ENCODE peak calls at places on chromosomes 4 and X, in ten cellular contexts. T is aorta, Y is brain microvascular endothelial cell, R is endodermal cell, A is PC-3, D is thoracic aorta, P is neural progenitor cell, G is esophagus muscularis mucosa, U is testis, W is K562. O is an unnamed sample.

GRCh38 chrX:65866762-65867161 is 173.1 kb downstream of the VSIG4 start:
- DNase-seq in T (no peak), Y (no peak), R (no peak), A (no peak), D (no peak), P (no peak), G (no peak), U (no peak), W (no peak), O (no peak)

GRCh38 chrX:96721398-96721797 is 36.8 kb downstream of the DIAPH2 start:
- DNase-seq in T (no peak), Y (no peak), R (no peak), A (peak; percentile 45), D (no peak), P (no peak), G (no peak), U (no peak), W (no peak), O (no peak)

GRCh38 chr4:10106421-10107039 is 10.1 kb downstream of the WDR1 start:
- DNase-seq in T (peak; percentile 90), Y (peak; percentile 97), R (no peak), A (peak; percentile 93), D (peak; percentile 90), P (no peak), G (peak; percentile 95), U (peak; percentile 86), W (peak; percentile 84), O (peak; percentile 45)

GRCh38 chrX:30521440-30522182 is 56.0 kb downstream of the TASL start:
- DNase-seq in T (no peak), Y (peak; percentile 63), R (no peak), A (peak; percentile 16), D (no peak), P (peak; percentile 25), G (no peak), U (no peak), W (no peak), O (no peak)

GRCh38 chr4:115234405-115235093 is 121.1 kb upstream of the NDST4 start:
- DNase-seq in T (no peak), Y (no peak), R (peak; percentile 47), A (peak; percentile 42), D (no peak), P (peak; percentile 31), G (no peak), U (no peak), W (no peak), O (peak; percentile 13)

GRCh38 chr4:54992266-54992665 is 133.1 kb downstream of the KDR start:
- DNase-seq in T (no peak), Y (peak; percentile 20), R (no peak), A (no peak), D (no peak), P (no peak), G (no peak), U (no peak), W (no peak), O (no peak)

GRCh38 chr4:71389149-71389840 is 50.5 kb downstream of the SLC4A4 start:
- DNase-seq in T (no peak), Y (no peak), R (no peak), A (peak; percentile 70), D (no peak), P (no peak), G (no peak), U (peak; percentile 17), W (no peak), O (no peak)

GRCh38 chr4:158211288-158211687 is 1.0 kb downstream of the TMEM144 start:
- DNase-seq in T (no peak), Y (no peak), R (no peak), A (no peak), D (no peak), P (no peak), G (no peak), U (no peak), W (peak; percentile 53), O (no peak)

GRCh38 chr4:98994474-98995182 is 893 bp upstream of the METAP1 start:
- DNase-seq in T (no peak), Y (no peak), R (no peak), A (no peak), D (no peak), P (peak; percentile 35), G (no peak), U (no peak), W (peak; percentile 29), O (no peak)

GRCh38 chrX:11641368-11641767 is 24.4 kb downstream of the ARHGAP6 start:
- DNase-seq in T (no peak), Y (no peak), R (no peak), A (no peak), D (no peak), P (no peak), G (no peak), U (no peak), W (no peak), O (no peak)

DNA sequence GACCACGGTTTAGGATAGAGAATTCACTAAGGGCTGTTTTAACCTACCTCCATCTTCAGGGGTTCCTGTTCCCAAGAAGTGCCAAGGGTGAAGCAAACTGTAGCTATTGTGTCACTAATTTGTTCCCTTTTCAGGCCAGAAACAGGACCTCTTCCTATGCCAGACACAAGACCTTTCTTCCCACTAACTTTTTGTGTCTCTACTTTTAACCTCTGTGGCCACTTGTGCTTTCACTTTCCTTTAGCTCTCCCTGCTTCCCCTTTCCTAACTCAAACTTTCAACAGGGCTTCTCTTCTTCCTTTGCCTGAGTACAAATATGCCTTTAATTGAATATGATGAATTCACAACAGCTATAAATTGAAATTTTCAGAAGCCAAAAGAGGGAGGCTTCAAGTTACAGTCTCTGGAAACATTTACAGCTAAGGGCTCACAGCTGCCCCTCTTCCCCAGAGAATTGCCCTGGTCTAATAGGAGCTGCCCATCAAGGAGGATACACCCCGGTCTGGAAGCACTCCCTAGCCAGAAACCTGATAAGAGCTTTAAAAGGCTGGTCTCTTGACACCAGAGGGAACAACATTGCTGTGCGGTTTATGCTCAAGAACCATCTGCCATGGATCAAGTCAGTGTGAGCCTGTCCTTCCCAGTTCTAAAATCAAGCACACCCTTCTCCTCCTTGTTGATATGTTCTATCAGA is 61.7 kb upstream of the PLS3 start:
- DNase-seq in T (no peak), Y (no peak), R (no peak), A (no peak), D (no peak), P (no peak), G (no peak), U (no peak), W (no peak), O (peak; percentile 85)
- H3K27me3 ChIP-seq in T (no peaks in the 10 kb centered on the region), Y (no peaks in the 10 kb centered on the region), R (no peaks in the 10 kb centered on the region), A (no peaks in the 10 kb centered on the region), D (no peaks in the 10 kb centered on the region), P (no peaks in the 10 kb centered on the region), G (no peaks in the 10 kb centered on the region), U (no peaks in the 10 kb centered on the region), W (no peaks in the 10 kb centered on the region), O (no peaks in the 10 kb centered on the region)

GRCh38 chr4:6913350-6913749 is 3.7 kb downstream of the TBC1D14 start:
- DNase-seq in T (no peak), Y (no peak), R (no peak), A (no peak), D (no peak), P (no peak), G (no peak), U (no peak), W (no peak), O (no peak)
- H3K27ac ChIP-seq in T (no peak overlapping the region), Y (no peak overlapping the region), R (no peak overlapping the region), A (no peak overlapping the region), D (no peak overlapping the region), P (no peak overlapping the region), G (no peak overlapping the region), U (no peak overlapping the region), W (peak overlapping the region; percentile 97), O (no peak overlapping the region)

GRCh38 chr4:184232975-184233374 is 15.3 kb upstream of the ENPP6 start:
- DNase-seq in T (no peak), Y (no peak), R (no peak), A (no peak), D (no peak), P (no peak), G (peak; percentile 17), U (no peak), W (no peak), O (no peak)

GRCh38 chr4:184234155-184234554 is 16.5 kb upstream of the ENPP6 start:
- DNase-seq in T (no peak), Y (no peak), R (no peak), A (no peak), D (no peak), P (no peak), G (peak; percentile 14), U (no peak), W (peak; percentile 22), O (no peak)

GRCh38 chr4:184235526-184235925 is 17.9 kb upstream of the ENPP6 start:
- DNase-seq in T (no peak), Y (no peak), R (no peak), A (no peak), D (no peak), P (no peak), G (peak; percentile 85), U (no peak), W (no peak), O (no peak)

GRCh38 chr4:184231573-184231972 is 13.9 kb upstream of the ENPP6 start:
- DNase-seq in T (no peak), Y (no peak), R (no peak), A (no peak), D (no peak), P (no peak), G (peak; percentile 72), U (no peak), W (no peak), O (no peak)

GRCh38 chr4:184232212-184232611 is 14.5 kb upstream of the ENPP6 start:
- DNase-seq in T (no peak), Y (no peak), R (no peak), A (no peak), D (no peak), P (no peak), G (peak; percentile 84), U (no peak), W (no peak), O (no peak)
- H3K27me3 ChIP-seq in T (no peaks in the 10 kb centered on the region), Y (peaks cover 2% of the 10 kb centered on the region), R (no peaks in the 10 kb centered on the region), A (peaks cover 50% of the 10 kb centered on the region), D (no peaks in the 10 kb centered on the region), P (no peaks in the 10 kb centered on the region), G (no peaks in the 10 kb centered on the region), U (no peaks in the 10 kb centered on the region), W (peaks cover 15% of the 10 kb centered on the region), O (no peaks in the 10 kb centered on the region)

GRCh38 chrX:41014776-41015175 is 70.5 kb upstream of the USP9X start:
- DNase-seq in T (no peak), Y (no peak), R (no peak), A (peak; percentile 88), D (no peak), P (no peak), G (no peak), U (no peak), W (no peak), O (no peak)

GRCh38 chrX:41005445-41005992 is 79.7 kb upstream of the USP9X start:
- DNase-seq in T (no peak), Y (no peak), R (peak; percentile 80), A (no peak), D (no peak), P (no peak), G (no peak), U (no peak), W (no peak), O (no peak)

GRCh38 chrX:41010188-41010846 is 74.9 kb upstream of the USP9X start:
- DNase-seq in T (peak; percentile 83), Y (peak; percentile 80), R (peak; percentile 86), A (peak; percentile 91), D (peak; percentile 50), P (peak; percentile 52), G (peak; percentile 91), U (peak; percentile 83), W (peak; percentile 92), O (peak; percentile 86)

GRCh38 chrX:41009816-41010187 is 75.4 kb upstream of the USP9X start:
- DNase-seq in T (no peak), Y (no peak), R (no peak), A (no peak), D (no peak), P (no peak), G (no peak), U (no peak), W (no peak), O (no peak)
- H3K27ac ChIP-seq in T (peak overlapping the region; percentile 43), Y (peak overlapping the region; percentile 95), R (no peak overlapping the region), A (peak overlapping the region; percentile 94), D (peak overlapping the region; percentile 65), P (no peak overlapping the region), G (peak overlapping the region; percentile 79), U (peak overlapping the region; percentile 70), W (peak overlapping the region; percentile 84), O (peak overlapping the region; percentile 72)